ENCODE peak calls at places on chromosomes 3 and 15, in nine cellular contexts. I, K, Y, P, E, T, F, R and A are unnamed samples.

GRCh38 chr15:48084759-48085420 is 35.9 kb upstream of the SLC24A5 start:
- DNase-seq in I (peak), K (peak), Y (no peak), P (peak), E (no peak), T (no peak), F (no peak), R (peak), A (no peak)

GRCh38 chr3:126356373-126357298 is 572 bp downstream of the KLF15 start:
- DNase-seq in I (no peak), K (no peak), Y (peak), P (no peak), E (no peak), T (peak), F (peak), R (no peak), A (no peak)

GRCh38 chr15:52523192-52523591 is 5.5 kb downstream of the MYO5A start:
- DNase-seq in I (peak), K (no peak), Y (no peak), P (peak), E (peak), T (no peak), F (no peak), R (no peak), A (no peak)

GRCh38 chr3:18355819-18356218 is 69.3 kb downstream of the SATB1 start:
- DNase-seq in I (no peak), K (no peak), Y (no peak), P (no peak), E (no peak), T (no peak), F (no peak), R (no peak), A (no peak)

GRCh38 chr3:194462936-194463335 is 23.9 kb downstream of the ATP13A3 start:
- DNase-seq in I (no peak), K (no peak), Y (no peak), P (peak), E (no peak), T (no peak), F (no peak), R (no peak), A (no peak)

GRCh38 chr15:99454941-99455795 is 110.6 kb upstream of the MEF2A start:
- DNase-seq in I (peak), K (no peak), Y (peak), P (peak), E (peak), T (no peak), F (peak), R (no peak), A (no peak)

GRCh38 chr3:171183042-171183441 is 156.5 kb upstream of the SLC2A2 start:
- DNase-seq in I (no peak), K (no peak), Y (peak), P (peak), E (no peak), T (no peak), F (no peak), R (no peak), A (no peak)

GRCh38 chr3:179921500-179921899 is 115.2 kb downstream of the PEX5L start:
- DNase-seq in I (no peak), K (no peak), Y (no peak), P (no peak), E (no peak), T (no peak), F (no peak), R (no peak), A (no peak)

GRCh38 chr15:52653451-52653964 is 25.7 kb downstream of the ATOSA start:
- DNase-seq in I (peak), K (no peak), Y (no peak), P (peak), E (peak), T (no peak), F (no peak), R (peak), A (no peak)

GRCh38 chr3:9732080-9732752 is 681 bp downstream of the BRPF1 start:
- DNase-seq in I (no peak), K (no peak), Y (peak), P (no peak), E (no peak), T (peak), F (peak), R (no peak), A (peak)

GRCh38 chr15:89199734-89200133 is 21.6 kb downstream of the RLBP1 start:
- DNase-seq in I (no peak), K (peak), Y (no peak), P (no peak), E (no peak), T (no peak), F (peak), R (no peak), A (no peak)

GRCh38 chr3:192772495-192772894 is 45.2 kb upstream of the FGF12 start:
- DNase-seq in I (peak), K (peak), Y (peak), P (peak), E (no peak), T (no peak), F (peak), R (peak), A (no peak)

GRCh38 chr15:55915876-55916567 is 77.4 kb downstream of the NEDD4 start:
- DNase-seq in I (peak), K (no peak), Y (no peak), P (peak), E (no peak), T (no peak), F (no peak), R (no peak), A (no peak)

GRCh38 chr15:100230784-100231183 is 111.0 kb downstream of the ADAMTS17 start:
- DNase-seq in I (no peak), K (no peak), Y (no peak), P (no peak), E (no peak), T (no peak), F (no peak), R (no peak), A (no peak)

GRCh38 chr3:67076607-67077006 is 78.5 kb downstream of the KBTBD8 start:
- DNase-seq in I (no peak), K (no peak), Y (no peak), P (no peak), E (no peak), T (no peak), F (no peak), R (no peak), A (no peak)

GRCh38 chr15:78949461-78949860 is 4.6 kb upstream of the CTSH start:
- DNase-seq in I (no peak), K (no peak), Y (no peak), P (no peak), E (no peak), T (no peak), F (no peak), R (no peak), A (no peak)

GRCh38 chr15:83446417-83446816 is 724 bp upstream of the SH3GL3 start:
- DNase-seq in I (no peak), K (no peak), Y (no peak), P (no peak), E (no peak), T (no peak), F (no peak), R (no peak), A (no peak)

GRCh38 chr15:77795446-77795845 is 162.7 kb upstream of the LINGO1 start:
- DNase-seq in I (no peak), K (no peak), Y (no peak), P (no peak), E (no peak), T (no peak), F (no peak), R (no peak), A (no peak)

GRCh38 chr3:167863811-167864558 is 128.5 kb downstream of the SERPINI1 start:
- DNase-seq in I (no peak), K (no peak), Y (no peak), P (no peak), E (no peak), T (no peak), F (no peak), R (no peak), A (no peak)

GRCh38 chr15:77180270-77180669 is 109.4 kb upstream of the TSPAN3 start:
- DNase-seq in I (no peak), K (no peak), Y (no peak), P (no peak), E (no peak), T (no peak), F (no peak), R (no peak), A (no peak)

GRCh38 chr3:110293660-110294059 is 778.0 kb upstream of the NECTIN3 start:
- DNase-seq in I (peak), K (no peak), Y (no peak), P (peak), E (no peak), T (no peak), F (no peak), R (no peak), A (no peak)

GRCh38 chr3:72271215-72271614 is 486.3 kb upstream of the PROK2 start:
- DNase-seq in I (no peak), K (no peak), Y (peak), P (no peak), E (no peak), T (no peak), F (peak), R (no peak), A (no peak)

GRCh38 chr3:64048631-64049061 is 25.4 kb upstream of the PSMD6 start:
- DNase-seq in I (no peak), K (no peak), Y (no peak), P (peak), E (no peak), T (no peak), F (no peak), R (no peak), A (no peak)

DNA sequence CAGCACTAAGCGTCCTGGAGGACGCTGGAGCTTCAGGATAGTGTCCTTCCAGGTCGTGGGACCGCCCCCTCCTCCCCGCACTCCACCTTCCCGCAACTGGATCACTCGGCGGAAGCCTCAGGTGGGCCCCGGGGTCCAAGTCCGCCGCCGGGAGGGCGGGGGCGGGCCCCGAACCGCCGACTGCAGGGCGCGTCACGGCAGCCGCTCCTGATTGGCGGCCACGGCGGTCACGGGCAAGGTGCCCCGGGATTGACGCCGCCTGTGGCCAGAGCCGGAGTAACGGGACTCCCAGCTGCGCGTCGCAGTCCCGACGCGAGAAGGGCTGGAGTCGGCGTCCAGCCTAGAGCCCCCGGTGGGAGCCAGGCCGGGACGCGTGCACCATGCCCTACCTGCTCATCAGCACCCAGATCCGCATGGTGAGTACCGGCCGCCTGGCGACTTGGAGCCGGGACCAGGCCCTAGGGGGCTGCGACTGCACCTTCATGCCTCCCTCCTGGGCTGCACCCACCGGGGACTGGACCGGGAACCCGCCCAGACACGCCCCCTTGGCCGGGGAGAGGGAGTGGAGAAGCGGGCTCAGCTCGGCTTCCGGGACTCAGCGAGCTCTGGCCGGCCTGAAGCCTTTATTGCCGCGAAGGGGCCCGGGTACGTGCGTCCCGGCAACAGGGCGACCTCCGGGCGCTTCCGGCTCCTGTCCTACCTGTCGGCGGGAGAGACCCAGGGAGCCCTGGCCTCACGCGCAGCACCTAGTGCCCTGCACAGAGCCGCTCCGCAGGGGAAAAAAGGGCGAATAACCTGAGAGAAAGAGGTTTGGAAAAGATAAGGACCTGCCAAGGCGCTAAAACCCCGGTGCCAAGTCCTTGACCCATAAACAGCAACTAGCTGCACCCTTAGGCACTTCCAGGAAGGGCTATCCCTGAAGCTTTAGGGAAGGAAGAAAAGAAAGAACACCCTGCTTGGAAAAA is at the start of gene GCHFR:
- DNase-seq in I (peak), K (peak), Y (peak), P (peak), E (no peak), T (peak), F (peak), R (peak), A (peak)
- TF ChIP-seq CTCF in I (peak), K (peak), Y (peak), P (peak), E (peak), T (peak), F (no peak), R (peak), A (no peak)

GRCh38 chr3:134312072-134312872 is 61.6 kb upstream of the RYK start:
- DNase-seq in I (peak), K (peak), Y (no peak), P (no peak), E (no peak), T (peak), F (no peak), R (no peak), A (peak)

GRCh38 chr3:134312873-134313838 is 61.1 kb downstream of the AMOTL2 start:
- DNase-seq in I (no peak), K (peak), Y (peak), P (peak), E (no peak), T (peak), F (peak), R (no peak), A (no peak)

GRCh38 chr3:134311265-134311664 is 60.6 kb upstream of the RYK start:
- DNase-seq in I (peak), K (no peak), Y (no peak), P (peak), E (no peak), T (no peak), F (no peak), R (no peak), A (peak)

GRCh38 chr3:134309987-134310700 is 59.5 kb upstream of the RYK start:
- DNase-seq in I (no peak), K (no peak), Y (no peak), P (no peak), E (no peak), T (no peak), F (no peak), R (no peak), A (no peak)

DNA sequence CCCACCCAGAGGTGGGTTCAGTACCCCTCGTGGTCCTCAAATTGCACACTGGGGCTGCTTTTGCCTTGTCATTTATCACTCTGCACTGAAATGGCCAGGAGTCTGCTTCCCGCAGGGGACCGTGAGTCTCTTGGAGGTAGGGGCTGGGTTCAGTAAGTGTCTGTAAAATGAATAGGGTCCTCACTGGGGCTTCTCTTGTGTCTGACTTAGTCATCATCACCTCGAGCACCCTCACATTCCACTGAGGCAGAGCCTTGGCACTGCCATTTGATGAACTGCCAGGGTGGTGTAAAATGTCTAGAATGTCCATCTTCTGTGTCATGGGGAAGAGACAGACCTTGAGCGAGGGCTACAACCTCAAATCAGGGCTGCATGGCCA is 61.0 kb upstream of the RYK start:
- DNase-seq in I (no peak), K (peak), Y (no peak), P (no peak), E (no peak), T (no peak), F (no peak), R (no peak), A (peak)
- H3K27ac ChIP-seq in I (no peak), K (no peak), Y (no peak), P (peak), E (peak), T (peak), F (no peak), R (no peak), A (no peak)

GRCh38 chr15:96583671-96584070 is 253.2 kb downstream of the NR2F2 start:
- DNase-seq in I (no peak), K (no peak), Y (no peak), P (no peak), E (no peak), T (no peak), F (no peak), R (peak), A (no peak)
- TF ChIP-seq CTCF in I (no peak), K (no peak), Y (no peak), P (no peak), E (no peak), T (no peak), F (peak), R (peak), A (no peak)

GRCh38 chr3:134854285-134854684 is 59.2 kb downstream of the EPHB1 start:
- DNase-seq in I (no peak), K (no peak), Y (no peak), P (no peak), E (no peak), T (no peak), F (no peak), R (no peak), A (no peak)
- H3K27ac ChIP-seq in I (no peak), K (no peak), Y (no peak), P (no peak), E (no peak), T (no peak), F (no peak), R (no peak), A (no peak)

DNA sequence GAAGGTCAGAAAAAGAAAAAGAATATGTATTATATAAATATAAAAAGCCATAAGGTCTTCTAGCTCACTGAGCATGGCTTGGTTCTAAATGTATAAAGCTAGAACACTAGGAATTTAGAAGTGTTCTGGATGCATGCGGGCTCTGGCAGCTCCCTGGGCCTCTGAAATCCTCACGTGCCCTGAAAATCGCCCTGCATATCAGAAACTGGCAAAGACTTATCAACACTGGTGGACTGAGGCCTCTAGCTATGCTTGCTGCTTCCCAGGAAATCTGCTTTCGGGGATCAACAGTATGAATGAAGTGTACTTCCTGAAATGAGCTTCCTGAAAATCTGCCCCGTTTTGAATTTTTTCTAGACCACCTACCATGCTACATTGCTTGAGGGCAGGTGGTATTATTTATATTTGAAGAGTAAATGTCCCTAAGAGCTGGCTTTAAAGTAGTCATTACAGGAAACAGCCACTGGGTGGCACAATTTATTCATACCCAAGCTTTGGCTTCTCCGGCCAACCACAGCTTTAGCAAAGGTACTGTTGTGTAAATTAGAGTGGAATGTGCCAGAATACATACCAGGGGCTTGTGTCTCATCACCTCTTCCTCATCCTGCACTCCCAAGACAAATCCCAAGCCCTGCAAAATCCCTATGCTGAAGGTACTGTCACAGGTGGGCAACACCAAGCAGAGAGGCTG is 17.7 kb downstream of the CRTAP start:
- DNase-seq in I (peak), K (peak), Y (peak), P (peak), E (peak), T (no peak), F (no peak), R (peak), A (peak)
- TF ChIP-seq CTCF in I (peak), K (peak), Y (peak), P (peak), E (peak), T (peak), F (peak), R (peak), A (peak)